ENCODE peak calls at places on chromosomes 7 and 10, in seven cellular contexts. I is pancreas, T is hepatocyte, A is esophagus squamous epithelium, F is colonic mucosa, W is breast epithelium, B is OCI-LY7. Z is an unnamed sample.

GRCh38 chr7:47782022-47782421 is 166.2 kb downstream of the PKD1L1 start:
- DNase-seq in I (no peak), T (no peak), A (no peak), F (no peak), W (no peak), B (no peak), Z (no peak)

GRCh38 chr10:130745831-130746230 is 565.7 kb downstream of the TCERG1L start:
- DNase-seq in I (no peak), T (no peak), A (no peak), F (no peak), W (no peak), B (no peak), Z (no peak)

GRCh38 chr7:13028731-13029099 is 341.3 kb downstream of the ARL4A start:
- DNase-seq in I (no peak), T (no peak), A (no peak), F (no peak), W (no peak), B (no peak), Z (no peak)

GRCh38 chr7:38411404-38411803 is 138.0 kb upstream of the TARP start:
- DNase-seq in I (no peak), T (peak; percentile 14), A (no peak), F (no peak), W (no peak), B (peak; percentile 9), Z (peak; percentile 26)

GRCh38 chr7:133948588-133948987 is 178.6 kb upstream of the LRGUK start:
- DNase-seq in I (no peak), T (no peak), A (no peak), F (no peak), W (no peak), B (no peak), Z (no peak)

GRCh38 chr10:24944512-24945255 is 7.7 kb downstream of the PRTFDC1 start:
- DNase-seq in I (peak; percentile 33), T (peak; percentile 78), A (no peak), F (peak; percentile 73), W (no peak), B (no peak), Z (no peak)

GRCh38 chr10:97040706-97041105 is 145.1 kb downstream of the SLIT1 start:
- DNase-seq in I (no peak), T (no peak), A (no peak), F (no peak), W (no peak), B (no peak), Z (no peak)

GRCh38 chr7:135147899-135148721 is at the start of gene TMEM140:
- DNase-seq in I (peak; percentile 39), T (peak; percentile 76), A (no peak), F (peak; percentile 70), W (no peak), B (peak; percentile 31), Z (peak; percentile 74)

GRCh38 chr10:129710510-129710847 is 243.4 kb downstream of the MGMT start:
- DNase-seq in I (no peak), T (peak; percentile 50), A (no peak), F (no peak), W (no peak), B (no peak), Z (no peak)

GRCh38 chr7:150370612-150371071 is 2.0 kb downstream of the REPIN1 start:
- DNase-seq in I (no peak), T (no peak), A (no peak), F (no peak), W (no peak), B (no peak), Z (no peak)

GRCh38 chr10:24435374-24435773 is 226.4 kb downstream of the KIAA1217 start:
- DNase-seq in I (no peak), T (no peak), A (no peak), F (no peak), W (no peak), B (no peak), Z (no peak)

GRCh38 chr7:95246935-95247370 is 77.4 kb downstream of the PON1 start:
- DNase-seq in I (peak; percentile 56), T (peak; percentile 86), A (no peak), F (peak; percentile 76), W (no peak), B (peak; percentile 51), Z (peak; percentile 69)

GRCh38 chr7:27142562-27143021 is 889 bp downstream of the HOXA5 start:
- DNase-seq in I (no peak), T (no peak), A (no peak), F (peak; percentile 32), W (no peak), B (no peak), Z (no peak)

GRCh38 chr10:80161321-80162084 is 29.0 kb downstream of the PLAC9 start:
- DNase-seq in I (no peak), T (no peak), A (no peak), F (no peak), W (no peak), B (peak; percentile 39), Z (peak; percentile 44)

GRCh38 chr7:99997545-99998137 is 17.8 kb upstream of the ZKSCAN1 start:
- DNase-seq in I (peak; percentile 46), T (peak; percentile 59), A (no peak), F (peak; percentile 57), W (no peak), B (no peak), Z (peak; percentile 77)

GRCh38 chr10:24313233-24313632 is 104.3 kb downstream of the KIAA1217 start:
- DNase-seq in I (no peak), T (no peak), A (no peak), F (no peak), W (no peak), B (no peak), Z (no peak)

GRCh38 chr7:134140889-134141867 is 14.0 kb downstream of the LRGUK start:
- DNase-seq in I (peak; percentile 76), T (peak; percentile 75), A (no peak), F (peak; percentile 62), W (peak; percentile 40), B (peak; percentile 69), Z (peak; percentile 62)

GRCh38 chr10:6512182-6512581 is 67.9 kb downstream of the PRKCQ start:
- DNase-seq in I (no peak), T (no peak), A (no peak), F (no peak), W (no peak), B (no peak), Z (no peak)

GRCh38 chr7:41416208-41416595 is 286.7 kb downstream of the INHBA start:
- DNase-seq in I (no peak), T (no peak), A (no peak), F (no peak), W (no peak), B (no peak), Z (no peak)

GRCh38 chr7:46257766-46258448 is 336.8 kb upstream of the IGFBP3 start:
- DNase-seq in I (no peak), T (no peak), A (no peak), F (no peak), W (no peak), B (no peak), Z (no peak)

GRCh38 chr10:24869354-24870016 is 82.9 kb downstream of the PRTFDC1 start:
- DNase-seq in I (no peak), T (no peak), A (no peak), F (peak; percentile 65), W (no peak), B (no peak), Z (no peak)

GRCh38 chr7:100825760-100826545 is 1.4 kb downstream of the EPHB4 start:
- DNase-seq in I (no peak), T (peak; percentile 67), A (no peak), F (peak; percentile 45), W (no peak), B (no peak), Z (peak; percentile 55)

GRCh38 chr10:31605426-31605825 is 286.4 kb downstream of the ZEB1 start:
- DNase-seq in I (no peak), T (no peak), A (no peak), F (no peak), W (no peak), B (no peak), Z (no peak)

GRCh38 chr10:31602541-31603244 is 283.7 kb downstream of the ZEB1 start:
- DNase-seq in I (peak; percentile 77), T (peak; percentile 70), A (no peak), F (peak; percentile 64), W (peak; percentile 80), B (no peak), Z (no peak)

GRCh38 chr10:31604141-31604540 is 285.1 kb downstream of the ZEB1 start:
- DNase-seq in I (no peak), T (peak; percentile 21), A (no peak), F (no peak), W (no peak), B (no peak), Z (no peak)

GRCh38 chr10:31604646-31605170 is 285.7 kb downstream of the ZEB1 start:
- DNase-seq in I (no peak), T (no peak), A (no peak), F (no peak), W (no peak), B (no peak), Z (no peak)

DNA sequence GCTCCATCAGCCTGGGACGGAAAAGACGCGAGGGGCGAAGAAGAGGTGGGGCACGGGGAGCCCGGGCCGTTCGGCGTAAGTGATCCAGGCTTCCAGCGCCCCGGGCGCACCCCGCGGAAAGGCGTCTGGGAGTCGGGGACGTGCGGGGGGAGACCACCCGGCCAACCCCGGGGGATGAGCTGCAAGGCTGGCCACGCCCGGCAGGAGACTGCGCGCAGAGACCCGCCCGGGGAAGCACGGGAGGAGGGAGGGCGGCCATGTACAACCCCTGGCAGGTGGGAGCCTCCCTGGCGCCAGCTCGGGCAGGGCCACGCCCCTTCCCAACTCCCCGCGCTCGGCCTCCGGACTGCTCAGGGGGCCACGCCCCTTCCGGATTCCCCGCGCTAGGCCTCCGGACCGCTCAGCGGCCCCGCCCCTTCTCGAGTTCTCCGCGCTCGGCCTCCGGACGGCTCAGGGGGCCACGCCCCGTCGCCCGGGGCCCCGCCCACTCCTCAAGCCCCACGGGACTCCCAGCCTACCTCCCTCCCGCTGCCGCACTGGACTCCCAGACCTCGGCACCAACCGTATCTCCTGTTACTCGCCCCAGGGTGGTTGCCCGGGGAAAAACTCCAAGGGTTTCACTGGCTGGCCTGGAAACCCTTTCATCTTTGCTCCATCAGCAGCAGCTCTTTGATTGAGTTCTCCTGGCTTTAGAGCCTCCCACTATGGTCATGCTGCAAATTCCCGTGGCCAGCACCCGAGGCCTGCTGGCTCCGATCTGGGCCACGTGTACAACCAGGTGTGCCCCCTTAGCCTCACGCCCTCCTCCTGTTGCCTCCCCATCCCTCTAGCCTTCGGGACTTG is 284.4 kb downstream of the ZEB1 start:
- DNase-seq in I (peak; percentile 95), T (peak; percentile 99), A (peak; percentile 36), F (peak; percentile 93), W (peak; percentile 83), B (no peak), Z (peak; percentile 97)
- TF ChIP-seq CTCF in I (no peak), T (no peak), A (no peak), F (no peak), W (no peak), B (no peak), Z (no peak)

GRCh38 chr10:74076961-74077360 is 73.7 kb downstream of the AP3M1 start:
- DNase-seq in I (no peak), T (no peak), A (no peak), F (no peak), W (no peak), B (no peak), Z (no peak)
- H3K36me3 ChIP-seq in I (peaks cover 11% of the 10 kb centered on the region), T (no peaks in the 10 kb centered on the region), A (peaks cover 4% of the 10 kb centered on the region), F (peaks cover 15% of the 10 kb centered on the region), W (no peaks in the 10 kb centered on the region), B (peaks cover 32% of the 10 kb centered on the region), Z (no peaks in the 10 kb centered on the region)

GRCh38 chr10:28728396-28728795 is 51.1 kb downstream of the BAMBI start:
- DNase-seq in I (no peak), T (peak; percentile 37), A (no peak), F (no peak), W (no peak), B (no peak), Z (no peak)
- H3K4me1 ChIP-seq in I (no peaks in the 10 kb centered on the region), T (no peaks in the 10 kb centered on the region), A (no peaks in the 10 kb centered on the region), F (no peaks in the 10 kb centered on the region), W (no peaks in the 10 kb centered on the region), B (no peaks in the 10 kb centered on the region), Z (peaks cover 7% of the 10 kb centered on the region)

GRCh38 chr10:16896993-16897392 is 79.8 kb upstream of the RSU1 start:
- DNase-seq in I (no peak), T (no peak), A (no peak), F (no peak), W (no peak), B (no peak), Z (no peak)
- TF ChIP-seq CTCF in I (no peak), T (no peak), A (no peak), F (no peak), W (no peak), B (no peak), Z (no peak)